ENCODE peak calls at places on chromosome 3, in eight cellular contexts. Q is hepatocyte; O is substantia nigra; H is dorsolateral prefrontal cortex; F is fibroblast of lung; U is body of pancreas; A is CD8-positive, alpha-beta T cell; X is GM23338. S is an unnamed sample.

GRCh38 chr3:24614353-24614752 is 119.7 kb upstream of the THRB start:
- DNase-seq in Q (no peak), O (no peak), H (no peak), F (no peak), U (no peak), A (no peak), X (no peak), S (no peak)

GRCh38 chr3:23863060-23863459 is 53.7 kb downstream of the NKIRAS1 start:
- DNase-seq in Q (no peak), O (no peak), H (no peak), F (peak; percentile 40), U (no peak), A (no peak), X (no peak), S (no peak)

GRCh38 chr3:192409203-192409837 is 318.0 kb downstream of the FGF12 start:
- DNase-seq in Q (peak; percentile 47), O (peak; percentile 25), H (peak; percentile 20), F (peak; percentile 62), U (peak; percentile 36), A (no peak), X (peak; percentile 72), S (no peak)

GRCh38 chr3:62670351-62670750 is 204.9 kb downstream of the CADPS start:
- DNase-seq in Q (peak; percentile 18), O (no peak), H (no peak), F (no peak), U (no peak), A (no peak), X (no peak), S (no peak)

GRCh38 chr3:195106418-195106906 is 164.5 kb downstream of the XXYLT1 start:
- DNase-seq in Q (peak; percentile 82), O (peak; percentile 36), H (peak; percentile 69), F (peak; percentile 56), U (peak; percentile 64), A (peak; percentile 85), X (peak; percentile 81), S (peak; percentile 63)

GRCh38 chr3:47781326-47781684 is 388 bp downstream of the SMARCC1 start:
- DNase-seq in Q (peak; percentile 83), O (no peak), H (peak; percentile 56), F (no peak), U (peak; percentile 70), A (peak; percentile 75), X (peak; percentile 70), S (peak; percentile 61)

GRCh38 chr3:39124876-39125836 is 17.7 kb downstream of the TTC21A start:
- DNase-seq in Q (peak; percentile 67), O (no peak), H (no peak), F (peak; percentile 31), U (peak; percentile 60), A (no peak), X (peak; percentile 57), S (no peak)

GRCh38 chr3:186532641-186533072 is 11.5 kb downstream of the CRYGS start:
- DNase-seq in Q (no peak), O (no peak), H (no peak), F (no peak), U (no peak), A (no peak), X (no peak), S (no peak)

GRCh38 chr3:42159706-42160472 is 68.7 kb downstream of the TRAK1 start:
- DNase-seq in Q (peak; percentile 86), O (no peak), H (no peak), F (no peak), U (peak; percentile 76), A (peak; percentile 65), X (peak; percentile 95), S (no peak)

GRCh38 chr3:72830452-72831217 is 17.6 kb downstream of the SHQ1 start:
- DNase-seq in Q (no peak), O (no peak), H (no peak), F (peak; percentile 76), U (no peak), A (no peak), X (no peak), S (no peak)

GRCh38 chr3:14366233-14366632 is 36.2 kb upstream of the SLC6A6 start:
- DNase-seq in Q (no peak), O (no peak), H (no peak), F (no peak), U (no peak), A (no peak), X (no peak), S (no peak)

GRCh38 chr3:128794788-128795649 is 69.0 kb downstream of the RAB7A start:
- DNase-seq in Q (peak; percentile 69), O (no peak), H (no peak), F (peak; percentile 48), U (peak; percentile 66), A (peak; percentile 79), X (peak; percentile 93), S (peak; percentile 47)

GRCh38 chr3:105353485-105354161 is 13.1 kb upstream of the ALCAM start:
- DNase-seq in Q (peak; percentile 43), O (peak; percentile 11), H (peak; percentile 38), F (peak; percentile 73), U (peak; percentile 21), A (no peak), X (peak; percentile 72), S (no peak)

GRCh38 chr3:20380310-20380709 is 194.3 kb upstream of the SGO1 start:
- DNase-seq in Q (peak; percentile 5), O (no peak), H (no peak), F (no peak), U (no peak), A (no peak), X (no peak), S (no peak)

GRCh38 chr3:161372321-161373260 is 1.3 kb upstream of the SPTSSB start:
- DNase-seq in Q (peak; percentile 42), O (peak; percentile 10), H (peak; percentile 20), F (peak; percentile 34), U (peak; percentile 30), A (peak; percentile 63), X (peak; percentile 69), S (no peak)

GRCh38 chr3:139974809-139975425 is 39.9 kb downstream of the CLSTN2 start:
- DNase-seq in Q (no peak), O (no peak), H (no peak), F (no peak), U (no peak), A (no peak), X (no peak), S (no peak)
- H3K27ac ChIP-seq in Q (no peak overlapping the region), O (no peak overlapping the region), H (no peak overlapping the region), F (no peak overlapping the region), U (no peak overlapping the region), A (no peak overlapping the region), X (no peak overlapping the region), S (no peak overlapping the region)

GRCh38 chr3:110307065-110307809 is 764.4 kb upstream of the NECTIN3 start:
- DNase-seq in Q (no peak), O (no peak), H (no peak), F (peak; percentile 31), U (no peak), A (no peak), X (no peak), S (no peak)
- H3K27ac ChIP-seq in Q (no peak overlapping the region), O (no peak overlapping the region), H (no peak overlapping the region), F (no peak overlapping the region), U (no peak overlapping the region), A (no peak overlapping the region), X (no peak overlapping the region), S (no peak overlapping the region)

DNA sequence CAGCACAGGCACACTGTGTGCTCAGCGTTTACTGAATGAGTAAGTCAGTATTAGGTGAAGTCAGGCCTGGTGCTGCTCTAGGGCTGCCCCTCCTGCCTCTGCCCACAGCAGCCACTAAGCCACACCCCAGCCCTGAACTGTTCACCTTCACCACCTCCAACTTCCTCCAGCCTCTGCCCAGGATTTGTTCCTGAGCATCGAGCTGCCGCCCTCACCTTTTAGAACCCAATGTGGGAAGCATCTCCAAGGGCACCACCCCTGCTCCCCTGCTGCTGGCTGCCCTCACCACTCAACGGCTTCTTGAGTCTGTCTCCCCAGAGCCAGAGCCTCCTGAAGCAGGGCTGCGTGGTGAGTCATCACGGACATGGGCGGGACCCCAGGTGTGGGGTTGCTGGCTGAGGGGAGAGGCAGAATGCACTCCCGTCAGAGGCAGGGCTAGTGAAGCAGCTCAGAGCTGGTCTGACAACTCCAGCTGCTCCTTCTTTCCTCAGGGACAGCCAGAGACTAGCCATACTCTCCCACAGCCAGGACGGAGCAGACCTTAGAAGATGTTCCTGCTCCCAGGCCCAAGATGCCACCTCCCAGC is 5.8 kb downstream of the HYAL2 start:
- DNase-seq in Q (peak; percentile 91), O (no peak), H (no peak), F (peak; percentile 79), U (no peak), A (peak; percentile 81), X (no peak), S (no peak)
- H3K27ac ChIP-seq in Q (peak overlapping the region; percentile 91), O (no peak overlapping the region), H (no peak overlapping the region), F (no peak overlapping the region), U (no peak overlapping the region), A (no peak overlapping the region), X (no peak overlapping the region), S (no peak overlapping the region)

DNA sequence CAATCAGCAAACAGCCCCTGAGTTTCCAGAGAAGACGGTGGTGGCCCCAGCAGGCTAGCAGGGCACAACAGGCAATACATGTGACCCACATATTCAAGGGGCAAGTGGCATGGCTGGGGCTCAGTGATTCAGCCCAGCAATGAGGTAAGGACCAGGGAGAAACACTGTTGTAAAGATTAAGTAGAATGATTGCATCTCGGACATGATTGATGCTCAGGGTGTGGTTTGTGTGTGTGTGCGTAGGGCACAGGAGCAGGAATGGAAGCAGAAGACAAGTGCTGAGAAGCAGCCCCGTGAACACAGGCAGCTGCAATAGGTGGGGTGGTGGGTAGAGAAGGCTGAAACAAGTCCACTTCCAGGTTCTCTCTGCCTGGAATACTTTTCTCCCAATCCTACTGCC is 37.9 kb downstream of the KLHL6 start:
- DNase-seq in Q (peak; percentile 30), O (no peak), H (no peak), F (no peak), U (no peak), A (no peak), X (no peak), S (no peak)
- H3K27ac ChIP-seq in Q (peak overlapping the region; percentile 22), O (no peak overlapping the region), H (no peak overlapping the region), F (no peak overlapping the region), U (no peak overlapping the region), A (no peak overlapping the region), X (no peak overlapping the region), S (no peak overlapping the region)

GRCh38 chr3:30308131-30308530 is 298.3 kb upstream of the TGFBR2 start:
- DNase-seq in Q (no peak), O (no peak), H (no peak), F (peak; percentile 39), U (no peak), A (no peak), X (no peak), S (peak; percentile 21)
- H3K27ac ChIP-seq in Q (no peak overlapping the region), O (no peak overlapping the region), H (no peak overlapping the region), F (no peak overlapping the region), U (no peak overlapping the region), A (no peak overlapping the region), X (no peak overlapping the region), S (no peak overlapping the region)

GRCh38 chr3:188184160-188184559 is 30.2 kb downstream of the LPP start:
- DNase-seq in Q (no peak), O (no peak), H (no peak), F (no peak), U (no peak), A (no peak), X (peak; percentile 20), S (no peak)
- H3K27ac ChIP-seq in Q (no peak overlapping the region), O (no peak overlapping the region), H (no peak overlapping the region), F (no peak overlapping the region), U (no peak overlapping the region), A (no peak overlapping the region), X (no peak overlapping the region), S (no peak overlapping the region)

GRCh38 chr3:127706785-127707351 is 34.1 kb downstream of the ABTB1 start:
- DNase-seq in Q (no peak), O (no peak), H (no peak), F (no peak), U (no peak), A (no peak), X (no peak), S (no peak)
- H3K27ac ChIP-seq in Q (no peak overlapping the region), O (no peak overlapping the region), H (peak overlapping the region; percentile 87), F (no peak overlapping the region), U (no peak overlapping the region), A (no peak overlapping the region), X (no peak overlapping the region), S (no peak overlapping the region)

GRCh38 chr3:113585720-113586119 is 53.4 kb downstream of the SIDT1 start:
- DNase-seq in Q (no peak), O (no peak), H (no peak), F (no peak), U (no peak), A (no peak), X (peak; percentile 55), S (no peak)
- H3K27ac ChIP-seq in Q (no peak overlapping the region), O (no peak overlapping the region), H (no peak overlapping the region), F (no peak overlapping the region), U (no peak overlapping the region), A (no peak overlapping the region), X (no peak overlapping the region), S (no peak overlapping the region)

S was measured in HL-60.